ENCODE peak calls at places on chromosomes 13 and 19, in four cellular contexts. O is cardiac muscle cell, A is T1000, X is SK-N-MC. R is an unnamed sample.

GRCh38 chr13:109743706-109744453 is 42.5 kb downstream of the IRS2 start:
- DNase-seq in O (peak; percentile 28), A (peak; percentile 25), X (no peak), R (peak; percentile 64)

GRCh38 chr13:101700598-101700997 is 248.1 kb downstream of the ITGBL1 start:
- DNase-seq in O (no peak), A (no peak), X (no peak), R (no peak)

GRCh38 chr19:43470288-43470687 is 4.9 kb upstream of the LYPD3 start:
- DNase-seq in O (no peak), A (peak; percentile 63), X (no peak), R (no peak)

GRCh38 chr13:103039183-103039582 is 27.0 kb downstream of the SLC10A2 start:
- DNase-seq in O (no peak), A (no peak), X (no peak), R (no peak)

GRCh38 chr19:50046649-50047503 is 21.1 kb downstream of the ZNF473 start:
- DNase-seq in O (peak; percentile 2), A (no peak), X (no peak), R (no peak)

GRCh38 chr19:246551-246950 is 44.7 kb downstream of the PLPP2 start:
- DNase-seq in O (no peak), A (no peak), X (no peak), R (no peak)

GRCh38 chr13:40269086-40269485 is 397.4 kb downstream of the FOXO1 start:
- DNase-seq in O (no peak), A (no peak), X (no peak), R (no peak)

GRCh38 chr19:2239771-2240770 is 3.4 kb downstream of the SF3A2 start:
- DNase-seq in O (no peak), A (no peak), X (no peak), R (peak; percentile 14)

GRCh38 chr19:16073988-16074387 is 2.3 kb upstream of the TPM4 start:
- DNase-seq in O (no peak), A (no peak), X (no peak), R (no peak)

GRCh38 chr19:1400281-1401137 is 833 bp downstream of the GAMT start:
- DNase-seq in O (peak; percentile 80), A (no peak), X (no peak), R (no peak)

GRCh38 chr13:31119966-31120733 is 41.6 kb downstream of the HSPH1 start:
- DNase-seq in O (no peak), A (no peak), X (no peak), R (no peak)

R was measured in non-pigmented ciliary epithelial cell.